ENCODE peak calls at places on chromosomes 12 and 14, in nine cellular contexts. P, C, W, V, B, R, E, D and Y are unnamed samples. For H3K4me1, the result is how much of the 10 kb centered on the place peaks cover.

GRCh38 chr12:57939291-57939690 is 2.1 kb upstream of the ATP23 start:
- DNase-seq in P (no peak), C (no peak), W (no peak), V (no peak), B (no peak), R (no peak), E (no peak), D (no peak), Y (no peak)

GRCh38 chr14:66045572-66046021 is 440.6 kb upstream of the CCDC196 start:
- DNase-seq in P (peak), C (no peak), W (no peak), V (peak), B (no peak), R (no peak), E (no peak), D (no peak), Y (peak)

GRCh38 chr12:132133952-132134652 is 10.0 kb downstream of the DDX51 start:
- DNase-seq in P (peak), C (no peak), W (no peak), V (no peak), B (no peak), R (peak), E (no peak), D (no peak), Y (peak)

GRCh38 chr14:85529803-85530574 is at the start of gene FLRT2:
- DNase-seq in P (peak), C (no peak), W (no peak), V (peak), B (peak), R (peak), E (no peak), D (no peak), Y (peak)

GRCh38 chr12:118534003-118534402 is 157.6 kb downstream of the SUDS3 start:
- DNase-seq in P (no peak), C (no peak), W (no peak), V (no peak), B (no peak), R (peak), E (no peak), D (no peak), Y (no peak)

GRCh38 chr14:95452176-95452889 is 64.1 kb downstream of the SYNE3 start:
- DNase-seq in P (peak), C (no peak), W (peak), V (no peak), B (no peak), R (peak), E (peak), D (peak), Y (peak)

GRCh38 chr12:25811656-25812126 is 146.8 kb upstream of the RASSF8 start:
- DNase-seq in P (no peak), C (no peak), W (no peak), V (no peak), B (no peak), R (no peak), E (no peak), D (peak), Y (no peak)

GRCh38 chr12:49910331-49911212 is 6.9 kb upstream of the FAIM2 start:
- DNase-seq in P (no peak), C (no peak), W (no peak), V (no peak), B (no peak), R (no peak), E (no peak), D (no peak), Y (no peak)

GRCh38 chr14:104209985-104210520 is 71.7 kb downstream of the KIF26A start:
- DNase-seq in P (no peak), C (no peak), W (no peak), V (peak), B (no peak), R (no peak), E (no peak), D (no peak), Y (no peak)

GRCh38 chr14:66177935-66178334 is 308.2 kb upstream of the CCDC196 start:
- DNase-seq in P (no peak), C (no peak), W (no peak), V (no peak), B (no peak), R (no peak), E (no peak), D (no peak), Y (no peak)

GRCh38 chr14:78746086-78746595 is 576.0 kb downstream of the NRXN3 start:
- DNase-seq in P (no peak), C (no peak), W (no peak), V (no peak), B (no peak), R (no peak), E (no peak), D (no peak), Y (no peak)

GRCh38 chr12:121799175-121799841 is 4.5 kb upstream of the SETD1B start:
- DNase-seq in P (peak), C (peak), W (peak), V (peak), B (peak), R (peak), E (peak), D (peak), Y (peak)

GRCh38 chr12:17304503-17305347 is 698.8 kb upstream of the LMO3 start:
- DNase-seq in P (no peak), C (no peak), W (no peak), V (no peak), B (no peak), R (no peak), E (no peak), D (no peak), Y (no peak)

GRCh38 chr12:117587646-117588287 is 226.3 kb upstream of the NOS1 start:
- DNase-seq in P (peak), C (no peak), W (peak), V (peak), B (peak), R (peak), E (peak), D (peak), Y (peak)

GRCh38 chr12:47554046-47554653 is 151.7 kb downstream of the RPAP3 start:
- DNase-seq in P (no peak), C (no peak), W (no peak), V (no peak), B (no peak), R (no peak), E (no peak), D (no peak), Y (no peak)

GRCh38 chr12:3213171-3213570 is 136.0 kb downstream of the TSPAN9 start:
- DNase-seq in P (peak), C (no peak), W (no peak), V (peak), B (no peak), R (no peak), E (no peak), D (no peak), Y (no peak)

GRCh38 chr12:53530920-53531319 is 23.6 kb upstream of the NPFF start:
- DNase-seq in P (no peak), C (no peak), W (no peak), V (no peak), B (no peak), R (no peak), E (no peak), D (no peak), Y (no peak)

GRCh38 chr12:6469609-6470374 is 685 bp downstream of the VAMP1 start:
- DNase-seq in P (peak), C (no peak), W (peak), V (no peak), B (no peak), R (peak), E (no peak), D (peak), Y (no peak)

GRCh38 chr14:35558680-35559079 is 24.7 kb downstream of the INSM2 start:
- DNase-seq in P (peak), C (no peak), W (no peak), V (no peak), B (no peak), R (peak), E (no peak), D (no peak), Y (peak)

GRCh38 chr14:27528328-27528727 is 930.5 kb upstream of the NOVA1 start:
- DNase-seq in P (peak), C (no peak), W (peak), V (no peak), B (no peak), R (peak), E (peak), D (peak), Y (no peak)

GRCh38 chr12:52293926-52294325 is 2.6 kb upstream of the KRT81 start:
- DNase-seq in P (no peak), C (no peak), W (no peak), V (no peak), B (no peak), R (no peak), E (no peak), D (no peak), Y (no peak)

GRCh38 chr12:118164798-118165486 is 29.0 kb downstream of the PEBP1 start:
- DNase-seq in P (peak), C (no peak), W (peak), V (no peak), B (no peak), R (peak), E (peak), D (peak), Y (peak)

GRCh38 chr12:81835783-81836182 is 76.6 kb upstream of the PPFIA2 start:
- DNase-seq in P (no peak), C (no peak), W (no peak), V (no peak), B (no peak), R (no peak), E (no peak), D (no peak), Y (no peak)

GRCh38 chr12:24759155-24759554 is 189.7 kb downstream of the BCAT1 start:
- DNase-seq in P (no peak), C (no peak), W (no peak), V (no peak), B (no peak), R (no peak), E (no peak), D (no peak), Y (peak)

GRCh38 chr12:109595321-109595902 is 21.8 kb downstream of the MVK start:
- DNase-seq in P (no peak), C (no peak), W (no peak), V (no peak), B (no peak), R (no peak), E (no peak), D (no peak), Y (no peak)

GRCh38 chr12:30795410-30795659 is 40.6 kb upstream of the CAPRIN2 start:
- DNase-seq in P (no peak), C (no peak), W (no peak), V (no peak), B (no peak), R (no peak), E (peak), D (no peak), Y (no peak)
- H3K4me3 ChIP-seq in P (peak), C (peak), W (no peak), V (peak), B (peak), R (peak), E (peak), D (no peak), Y (no peak)

DNA sequence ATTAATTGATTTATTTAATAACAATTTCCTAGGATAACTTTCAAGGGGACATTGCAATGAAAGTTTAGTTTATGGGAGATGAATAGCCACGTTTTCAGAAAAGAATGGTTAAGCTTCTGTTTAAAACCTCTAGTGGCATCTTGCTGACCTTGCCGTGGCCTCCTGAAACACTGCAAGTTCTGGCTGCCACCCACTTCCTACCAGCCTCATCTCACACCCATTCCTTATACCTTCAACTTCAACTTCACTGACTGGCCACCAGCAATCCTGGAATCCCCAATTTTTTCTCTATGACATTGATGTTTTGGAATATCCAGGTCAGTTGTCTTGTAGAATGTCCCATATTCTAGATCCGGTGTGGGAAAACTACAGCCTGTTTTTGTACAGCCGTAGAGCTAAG is 5.2 kb upstream of the HELB start:
- DNase-seq in P (no peak), C (no peak), W (no peak), V (no peak), B (no peak), R (no peak), E (no peak), D (no peak), Y (no peak)
- H3K4me1 ChIP-seq in P (under half), C (under half), W (under half), V (under half), B (under half), R (under half), E (under half), D (under half), Y (under half)

DNA sequence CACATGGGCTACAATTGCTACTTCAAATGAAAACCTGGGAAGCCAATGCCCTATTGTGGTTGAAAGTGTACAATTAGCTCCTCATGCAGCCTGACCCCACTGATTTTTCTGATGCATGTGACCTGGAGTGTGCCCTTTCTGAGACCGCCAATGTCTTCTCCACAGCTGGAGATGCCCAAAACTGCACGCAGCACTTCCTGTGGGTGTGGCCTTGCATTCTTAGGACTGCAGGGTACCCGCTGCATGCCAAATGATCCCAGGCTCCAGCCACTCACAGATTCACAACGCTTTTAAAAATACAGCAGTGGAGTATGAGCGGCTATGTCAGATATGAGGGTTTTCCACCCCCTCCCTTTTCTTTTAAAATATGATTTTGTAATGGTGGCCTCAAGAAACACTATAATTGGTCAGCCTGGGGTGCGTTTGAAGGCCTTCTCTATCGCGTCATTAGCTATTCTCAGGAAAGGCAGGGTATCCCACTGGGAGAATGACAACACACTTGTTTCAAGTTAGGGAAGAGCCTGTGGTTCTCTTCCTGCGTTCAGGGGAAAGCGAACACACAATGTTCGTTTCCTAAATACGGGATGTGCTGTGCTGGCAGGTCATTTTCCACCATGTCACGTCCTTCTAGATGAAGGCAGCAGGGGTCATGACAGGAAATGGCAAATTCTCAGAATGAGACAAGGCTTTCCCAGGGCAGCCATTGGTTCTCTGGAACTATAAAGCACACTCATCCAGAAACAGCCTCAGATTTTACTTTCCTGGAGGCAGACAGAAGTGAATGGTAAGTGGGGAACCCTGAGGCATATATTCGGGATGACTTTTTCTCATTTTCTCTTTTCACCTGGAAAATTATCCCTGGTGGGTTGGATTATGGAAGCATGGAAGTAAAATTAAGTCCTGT is at the start of gene APOLD1:
- DNase-seq in P (peak), C (no peak), W (no peak), V (peak), B (no peak), R (peak), E (no peak), D (no peak), Y (no peak)
- H3K4me3 ChIP-seq in P (no peak), C (peak), W (peak), V (peak), B (peak), R (peak), E (peak), D (peak), Y (peak)

GRCh38 chr14:87868920-87869319 is 124.1 kb downstream of the GALC start:
- DNase-seq in P (no peak), C (no peak), W (no peak), V (no peak), B (no peak), R (no peak), E (no peak), D (no peak), Y (no peak)
- H3K4me1 ChIP-seq in P (under half), C (under half), W (under half), V (under half), B (under half), R (under half), E (under half), D (under half), Y (under half)